ENCODE peak calls at places on chromosomes 1 and 21, in five cellular contexts. F, J, V, M and X are unnamed samples.

GRCh38 chr1:157515709-157516108 is 36.6 kb downstream of the FCRL5 start:
- DNase-seq in F (no peak), J (no peak), V (no peak), M (no peak), X (no peak)

GRCh38 chr21:35046223-35046690 is 2.8 kb downstream of the RUNX1 start:
- DNase-seq in F (no peak), J (no peak), V (no peak), M (no peak), X (no peak)

GRCh38 chr21:40681164-40681859 is 165.6 kb downstream of the DSCAM start:
- DNase-seq in F (peak; percentile 84), J (no peak), V (no peak), M (no peak), X (no peak)

GRCh38 chr1:42844592-42845140 is 1.7 kb upstream of the ZNF691 start:
- DNase-seq in F (no peak), J (no peak), V (no peak), M (no peak), X (no peak)

GRCh38 chr1:48687271-48688045 is 89.2 kb downstream of the BEND5 start:
- DNase-seq in F (peak; percentile 34), J (no peak), V (no peak), M (no peak), X (no peak)

GRCh38 chr1:64841330-64842065 is 96.6 kb downstream of the RAVER2 start:
- DNase-seq in F (no peak), J (no peak), V (no peak), M (no peak), X (no peak)

GRCh38 chr1:27873671-27874384 is 1.5 kb downstream of the THEMIS2 start:
- DNase-seq in F (no peak), J (no peak), V (no peak), M (no peak), X (no peak)

GRCh38 chr1:77447669-77448068 is 165.8 kb downstream of the AK5 start:
- DNase-seq in F (no peak), J (no peak), V (peak; percentile 32), M (no peak), X (no peak)

GRCh38 chr1:47804127-47804526 is 193.1 kb downstream of the TRABD2B start:
- DNase-seq in F (peak; percentile 85), J (no peak), V (no peak), M (no peak), X (no peak)

GRCh38 chr1:29292344-29292743 is 56.0 kb downstream of the PTPRU start:
- DNase-seq in F (no peak), J (no peak), V (no peak), M (no peak), X (no peak)

GRCh38 chr1:183318433-183318832 is 99.7 kb downstream of the NMNAT2 start:
- DNase-seq in F (no peak), J (no peak), V (peak; percentile 45), M (peak; percentile 75), X (peak; percentile 83)

GRCh38 chr1:201740609-201741231 is 88.2 kb upstream of the IPO9 start:
- DNase-seq in F (no peak), J (no peak), V (no peak), M (no peak), X (no peak)

GRCh38 chr1:246592695-246593094 is 26.4 kb downstream of the CNST start:
- DNase-seq in F (no peak), J (no peak), V (no peak), M (peak; percentile 91), X (peak; percentile 88)

GRCh38 chr1:240285541-240285940 is 193.9 kb downstream of the FMN2 start:
- DNase-seq in F (no peak), J (no peak), V (no peak), M (peak; percentile 87), X (no peak)

GRCh38 chr21:27192286-27192685 is 225.4 kb upstream of the ADAMTS5 start:
- DNase-seq in F (no peak), J (no peak), V (no peak), M (no peak), X (no peak)

GRCh38 chr1:167272375-167272957 is 51.8 kb downstream of the POU2F1 start:
- DNase-seq in F (no peak), J (no peak), V (no peak), M (no peak), X (no peak)

GRCh38 chr1:198462365-198463025 is 78.0 kb downstream of the ATP6V1G3 start:
- DNase-seq in F (no peak), J (no peak), V (no peak), M (peak; percentile 27), X (no peak)

GRCh38 chr1:62110198-62110817 is 84.3 kb upstream of the L1TD1 start:
- DNase-seq in F (no peak), J (no peak), V (no peak), M (no peak), X (no peak)

GRCh38 chr1:32063261-32063681 is 9.5 kb upstream of the TMEM39B start:
- DNase-seq in F (peak; percentile 46), J (no peak), V (peak; percentile 62), M (no peak), X (peak; percentile 38)

GRCh38 chr1:233614743-233615521 is 1.0 kb downstream of the KCNK1 start:
- DNase-seq in F (no peak), J (no peak), V (peak; percentile 71), M (no peak), X (no peak)

GRCh38 chr1:161180643-161181042 is 3.3 kb upstream of the B4GALT3 start:
- DNase-seq in F (no peak), J (no peak), V (no peak), M (no peak), X (no peak)

GRCh38 chr1:195336718-195337269 is 1271.4 kb downstream of the KCNT2 start:
- DNase-seq in F (no peak), J (no peak), V (no peak), M (no peak), X (no peak)

GRCh38 chr1:85371021-85371420 is 93.9 kb downstream of the DDAH1 start:
- DNase-seq in F (no peak), J (no peak), V (no peak), M (no peak), X (no peak)

GRCh38 chr1:43931711-43932660 is 1.6 kb upstream of the ARTN start:
- DNase-seq in F (no peak), J (no peak), V (no peak), M (no peak), X (no peak)

GRCh38 chr1:173341307-173341706 is 134.2 kb upstream of the TNFSF4 start:
- DNase-seq in F (no peak), J (no peak), V (no peak), M (peak; percentile 37), X (no peak)

GRCh38 chr1:92948071-92948470 is 13.2 kb downstream of the DIPK1A start:
- DNase-seq in F (no peak), J (no peak), V (no peak), M (no peak), X (no peak)

GRCh38 chr1:205447457-205448415 is 8.1 kb downstream of the BLACAT1 start:
- DNase-seq in F (no peak), J (no peak), V (peak; percentile 22), M (no peak), X (no peak)

GRCh38 chr1:9609998-9610397 is 21.3 kb downstream of the TMEM201 start:
- DNase-seq in F (no peak), J (no peak), V (no peak), M (no peak), X (no peak)

GRCh38 chr1:220785166-220786056 is 1.3 kb upstream of the MTARC1 start:
- DNase-seq in F (no peak), J (no peak), V (no peak), M (no peak), X (no peak)

GRCh38 chr1:54542962-54543539 is 5.0 kb upstream of the ACOT11 start:
- DNase-seq in F (peak; percentile 60), J (no peak), V (no peak), M (no peak), X (no peak)